ENCODE peak calls at places on chromosomes 12 and 14, in ten cellular contexts. I, E, Z, B, Q, M, C, R, A and K are unnamed samples.
A peak's percentile ranks its signal among the peaks of the same experiment; 100 is the strongest.

GRCh38 chr12:62750941-62751843 is 183.8 kb downstream of the PPM1H start:
- DNase-seq in R (no peak), M (no peak), Z (no peak), C (no peak), B (no peak), A (no peak), E (no peak), I (no peak), Q (no peak), K (no peak)

GRCh38 chr12:52907092-52907810 is 2.4 kb upstream of the KRT8 start:
- DNase-seq in Q (no peak), R (peak; percentile 29), Z (no peak), E (no peak), A (no peak), B (peak; percentile 76), M (no peak), C (no peak), I (no peak), K (no peak)

GRCh38 chr14:50829472-50830043 is 1.4 kb downstream of the NIN start:
- DNase-seq in M (no peak), Q (no peak), Z (peak; percentile 5), R (no peak), I (no peak), B (no peak), E (no peak), C (no peak), A (no peak), K (no peak)

GRCh38 chr12:67986632-67987031 is 2.6 kb upstream of the IFNG-AS1 start:
- DNase-seq in Q (no peak), A (no peak), C (no peak), E (no peak), I (no peak), Z (no peak), M (no peak), R (no peak), B (no peak), K (peak; percentile 34)

GRCh38 chr12:120361506-120362208 is 7.3 kb downstream of the MSI1 start:
- DNase-seq in Q (no peak), I (no peak), Z (peak; percentile 81), A (no peak), M (peak; percentile 84), R (peak; percentile 55), B (no peak), C (peak; percentile 90), E (peak; percentile 29), K (peak; percentile 45)

GRCh38 chr14:88296343-88296742 is 26.7 kb downstream of the KCNK10 start:
- DNase-seq in R (no peak), M (no peak), Z (no peak), B (no peak), Q (no peak), E (no peak), C (no peak), I (no peak), A (no peak), K (no peak)

GRCh38 chr12:11943919-11944318 is 126.8 kb upstream of the BCL2L14 start:
- DNase-seq in A (no peak), Z (no peak), I (no peak), M (no peak), R (no peak), C (no peak), Q (no peak), E (no peak), B (no peak), K (no peak)

GRCh38 chr14:75059642-75060041 is 4.2 kb downstream of the ACYP1 start:
- DNase-seq in Z (no peak), C (no peak), E (no peak), Q (no peak), R (peak; percentile 83), B (no peak), I (no peak), A (no peak), M (no peak), K (no peak)

GRCh38 chr12:107436376-107436775 is 249.2 kb upstream of the PWP1 start:
- DNase-seq in I (no peak), C (no peak), A (no peak), R (peak; percentile 86), M (no peak), E (peak; percentile 95), Q (no peak), B (peak; percentile 84), Z (no peak), K (peak; percentile 82)

GRCh38 chr12:132574271-132574996 is 35.9 kb downstream of the LRCOL1 start:
- DNase-seq in Z (no peak), Q (no peak), I (no peak), E (no peak), A (no peak), B (no peak), R (no peak), C (no peak), M (no peak), K (no peak)

GRCh38 chr12:70748809-70749208 is 111.6 kb upstream of the PTPRB start:
- DNase-seq in M (no peak), R (no peak), B (no peak), C (no peak), E (no peak), Z (no peak), I (no peak), Q (no peak), A (no peak), K (no peak)

GRCh38 chr12:111546758-111547383 is 52.2 kb downstream of the ATXN2 start:
- DNase-seq in E (peak; percentile 14), Q (no peak), B (no peak), M (no peak), Z (no peak), R (no peak), I (no peak), A (no peak), C (no peak), K (peak; percentile 16)

GRCh38 chr12:122872815-122873361 is 23.0 kb downstream of the VPS37B start:
- DNase-seq in I (no peak), C (no peak), R (no peak), A (no peak), Z (no peak), M (no peak), E (no peak), B (no peak), Q (no peak), K (no peak)

GRCh38 chr12:18140969-18141368 is 51.0 kb upstream of the RERGL start:
- DNase-seq in C (no peak), A (no peak), Q (no peak), M (no peak), B (no peak), I (no peak), Z (no peak), E (no peak), R (no peak), K (no peak)

GRCh38 chr12:46657416-46658411 is 168.1 kb downstream of the SLC38A4 start:
- DNase-seq in I (no peak), E (no peak), R (peak; percentile 37), M (no peak), B (no peak), A (no peak), Q (no peak), Z (no peak), C (no peak), K (peak; percentile 51)

GRCh38 chr12:91610561-91610960 is 427.9 kb upstream of the DCN start:
- DNase-seq in M (no peak), E (no peak), Z (no peak), C (no peak), A (no peak), R (no peak), Q (no peak), I (no peak), B (no peak), K (no peak)

GRCh38 chr12:53657041-53657440 is 18.8 kb downstream of the ATP5MC2 start:
- DNase-seq in Q (no peak), I (no peak), B (no peak), C (no peak), M (no peak), E (no peak), Z (no peak), A (no peak), R (no peak), K (no peak)

GRCh38 chr12:122985590-122986257 is 5.2 kb downstream of the ARL6IP4 start:
- DNase-seq in Z (no peak), B (no peak), R (no peak), I (no peak), M (no peak), A (no peak), Q (no peak), E (no peak), C (no peak), K (no peak)

GRCh38 chr12:114616081-114616480 is 67.9 kb downstream of the TBX3 start:
- DNase-seq in R (no peak), A (no peak), Q (no peak), I (no peak), M (no peak), E (no peak), C (no peak), B (no peak), Z (no peak), K (no peak)

GRCh38 chr12:120703311-120703942 is 6.8 kb upstream of the UNC119B start:
- DNase-seq in R (no peak), B (no peak), E (no peak), M (no peak), I (no peak), C (no peak), A (no peak), Z (no peak), Q (no peak), K (no peak)

GRCh38 chr12:15819644-15820437 is 30.7 kb upstream of the EPS8 start:
- DNase-seq in Z (no peak), Q (no peak), M (no peak), B (no peak), C (no peak), R (no peak), I (no peak), E (no peak), A (no peak), K (no peak)

GRCh38 chr14:29463727-29464370 is 463.8 kb downstream of the PRKD1 start:
- DNase-seq in A (no peak), M (no peak), C (no peak), E (peak; percentile 5), I (no peak), R (no peak), B (no peak), Q (no peak), Z (no peak), K (peak; percentile 55)

GRCh38 chr14:68785817-68786490 is 6.9 kb downstream of the ZFP36L1 start:
- DNase-seq in R (peak; percentile 41), Z (no peak), A (no peak), M (no peak), I (no peak), B (peak; percentile 46), Q (peak; percentile 61), C (no peak), E (peak; percentile 72), K (peak; percentile 69)

GRCh38 chr12:127191124-127191523 is 1075.8 kb upstream of the TMEM132C start:
- DNase-seq in E (peak; percentile 40), Z (no peak), B (no peak), C (no peak), Q (no peak), A (no peak), I (no peak), R (peak; percentile 68), M (no peak), K (peak; percentile 75)